ENCODE peak calls at places on chromosomes 13 and 19, in seven cellular contexts. One of them, this sample, is unnamed.

GRCh38 chr19:31119951-31120690 is 229.1 kb downstream of the TSHZ3 start:
- DNase-seq in adrenal gland: no peak
- DNase-seq in psoas muscle: no peak
- DNase-seq in GM23338: no peak
- DNase-seq in AG10803: peak; percentile 42
- DNase-seq in hepatocyte: no peak
- DNase-seq in CD4-positive, alpha-beta memory T cell: no peak
- DNase-seq in this sample: no peak

GRCh38 chr13:112510002-112510780 is 77.8 kb downstream of the TUBGCP3 start:
- DNase-seq in CD4-positive, alpha-beta memory T cell: no peak
- DNase-seq in GM23338: peak; percentile 95
- DNase-seq in AG10803: peak; percentile 78
- DNase-seq in adrenal gland: no peak
- DNase-seq in psoas muscle: no peak
- DNase-seq in hepatocyte: peak; percentile 70
- DNase-seq in this sample: peak; percentile 28

GRCh38 chr19:38845374-38846024 is 4.3 kb downstream of the HNRNPL start:
- DNase-seq in CD4-positive, alpha-beta memory T cell: no peak
- DNase-seq in hepatocyte: no peak
- DNase-seq in psoas muscle: peak; percentile 62
- DNase-seq in adrenal gland: no peak
- DNase-seq in GM23338: no peak
- DNase-seq in AG10803: no peak
- DNase-seq in this sample: no peak

GRCh38 chr19:48393559-48394330 is at the start of gene GRIN2D:
- DNase-seq in hepatocyte: peak; percentile 64
- DNase-seq in adrenal gland: no peak
- DNase-seq in GM23338: peak; percentile 65
- DNase-seq in psoas muscle: no peak
- DNase-seq in CD4-positive, alpha-beta memory T cell: peak; percentile 29
- DNase-seq in AG10803: peak; percentile 38
- DNase-seq in this sample: no peak

GRCh38 chr19:5308471-5309437 is 31.9 kb downstream of the PTPRS start:
- DNase-seq in CD4-positive, alpha-beta memory T cell: no peak
- DNase-seq in psoas muscle: no peak
- DNase-seq in hepatocyte: peak; percentile 38
- DNase-seq in GM23338: no peak
- DNase-seq in adrenal gland: no peak
- DNase-seq in AG10803: peak; percentile 67
- DNase-seq in this sample: no peak

GRCh38 chr13:105441406-105441805 is 1094.1 kb downstream of the EFNB2 start:
- DNase-seq in psoas muscle: no peak
- DNase-seq in AG10803: no peak
- DNase-seq in hepatocyte: no peak
- DNase-seq in adrenal gland: no peak
- DNase-seq in GM23338: no peak
- DNase-seq in CD4-positive, alpha-beta memory T cell: no peak
- DNase-seq in this sample: no peak

GRCh38 chr19:55870736-55871135 is 34.4 kb downstream of the NLRP4 start:
- DNase-seq in adrenal gland: no peak
- DNase-seq in AG10803: no peak
- DNase-seq in GM23338: no peak
- DNase-seq in hepatocyte: no peak
- DNase-seq in psoas muscle: no peak
- DNase-seq in CD4-positive, alpha-beta memory T cell: no peak
- DNase-seq in this sample: no peak

GRCh38 chr13:51590966-51591627 is 6.8 kb downstream of the WDFY2 start:
- DNase-seq in adrenal gland: peak; percentile 67
- DNase-seq in hepatocyte: peak; percentile 63
- DNase-seq in psoas muscle: no peak
- DNase-seq in AG10803: peak; percentile 99
- DNase-seq in CD4-positive, alpha-beta memory T cell: no peak
- DNase-seq in GM23338: peak; percentile 33
- DNase-seq in this sample: no peak

DNA sequence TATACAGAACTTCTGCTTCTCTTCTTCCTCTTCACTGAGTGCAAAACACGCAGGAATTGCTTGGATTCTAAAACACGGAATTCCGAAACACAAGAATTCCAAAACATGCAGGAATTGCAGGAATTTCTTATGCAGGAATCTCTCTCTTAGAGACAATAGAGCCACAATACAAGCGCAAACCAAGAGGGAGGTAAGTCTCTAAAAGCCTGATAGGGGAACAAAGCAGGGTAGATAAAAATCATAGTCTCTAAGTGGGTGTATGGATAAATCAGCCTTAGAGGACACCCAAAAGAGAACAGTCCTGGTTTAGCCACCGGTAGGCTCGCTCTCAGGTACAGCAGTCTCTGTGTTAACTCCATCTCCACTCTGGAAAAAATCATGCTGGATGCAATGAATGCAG is 112.9 kb downstream of the LHFPL6 start:
- DNase-seq in hepatocyte: no peak
- DNase-seq in psoas muscle: no peak
- DNase-seq in GM23338: peak; percentile 96
- DNase-seq in CD4-positive, alpha-beta memory T cell: no peak
- DNase-seq in AG10803: no peak
- DNase-seq in adrenal gland: no peak
- DNase-seq in this sample: no peak
- H3K4me3 ChIP-seq in hepatocyte: no peak overlapping the region
- H3K4me3 ChIP-seq in psoas muscle: no peak overlapping the region
- H3K4me3 ChIP-seq in GM23338: peak overlapping the region; percentile 1
- H3K4me3 ChIP-seq in CD4-positive, alpha-beta memory T cell: no peak overlapping the region
- H3K4me3 ChIP-seq in AG10803: no peak overlapping the region
- H3K4me3 ChIP-seq in adrenal gland: no peak overlapping the region
- H3K4me3 ChIP-seq in this sample: no peak overlapping the region

GRCh38 chr19:45560038-45560437 is 24.6 kb downstream of the OPA3 start:
- DNase-seq in CD4-positive, alpha-beta memory T cell: no peak
- DNase-seq in adrenal gland: no peak
- DNase-seq in AG10803: no peak
- DNase-seq in hepatocyte: no peak
- DNase-seq in GM23338: no peak
- DNase-seq in psoas muscle: no peak
- DNase-seq in this sample: no peak

GRCh38 chr19:45568732-45569131 is 15.9 kb downstream of the OPA3 start:
- DNase-seq in adrenal gland: no peak
- DNase-seq in hepatocyte: peak; percentile 26
- DNase-seq in psoas muscle: no peak
- DNase-seq in CD4-positive, alpha-beta memory T cell: no peak
- DNase-seq in GM23338: no peak
- DNase-seq in AG10803: peak; percentile 53
- DNase-seq in this sample: no peak

GRCh38 chr19:45567609-45568008 is 17.0 kb downstream of the OPA3 start:
- DNase-seq in adrenal gland: no peak
- DNase-seq in AG10803: no peak
- DNase-seq in CD4-positive, alpha-beta memory T cell: no peak
- DNase-seq in GM23338: no peak
- DNase-seq in hepatocyte: no peak
- DNase-seq in psoas muscle: no peak
- DNase-seq in this sample: no peak

GRCh38 chr19:45560686-45561085 is 23.9 kb downstream of the OPA3 start:
- DNase-seq in CD4-positive, alpha-beta memory T cell: no peak
- DNase-seq in GM23338: no peak
- DNase-seq in AG10803: no peak
- DNase-seq in hepatocyte: no peak
- DNase-seq in psoas muscle: no peak
- DNase-seq in adrenal gland: no peak
- DNase-seq in this sample: no peak

DNA sequence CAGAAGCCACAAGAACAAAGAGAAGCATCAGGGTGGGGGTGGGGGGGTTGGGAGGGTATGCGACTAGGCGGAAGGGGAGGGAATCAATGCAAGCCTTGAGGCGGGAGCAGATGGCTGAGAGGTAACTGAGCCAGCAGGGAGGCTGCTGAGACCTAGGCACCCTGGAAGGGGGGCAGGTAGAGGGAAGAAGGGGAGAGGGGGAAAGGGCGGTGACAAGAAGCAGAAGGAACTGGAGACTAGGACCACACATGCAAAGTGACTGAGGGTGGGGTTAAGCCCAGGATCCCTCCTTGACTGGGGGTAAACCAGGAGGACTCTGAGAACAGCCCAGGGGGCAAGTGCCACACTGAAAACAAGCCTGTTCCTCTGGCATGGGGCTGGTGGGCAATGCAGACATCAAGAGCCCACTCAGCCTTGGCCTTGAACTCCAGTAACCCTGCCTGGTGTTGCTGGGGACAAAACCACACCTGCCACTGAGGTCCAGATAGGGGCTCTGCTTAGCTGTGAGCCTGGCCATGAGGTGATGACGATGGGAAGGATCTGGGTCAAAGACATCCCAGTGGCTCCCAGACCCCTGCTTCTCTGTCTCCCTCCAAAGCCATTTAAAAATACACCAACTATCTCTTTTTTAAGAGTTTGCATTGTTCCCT is 20.3 kb downstream of the OPA3 start:
- DNase-seq in CD4-positive, alpha-beta memory T cell: no peak
- DNase-seq in hepatocyte: no peak
- DNase-seq in psoas muscle: no peak
- DNase-seq in GM23338: peak; percentile 75
- DNase-seq in adrenal gland: no peak
- DNase-seq in AG10803: no peak
- DNase-seq in this sample: peak; percentile 75
- H3K4me3 ChIP-seq in CD4-positive, alpha-beta memory T cell: no peak overlapping the region
- H3K4me3 ChIP-seq in hepatocyte: no peak overlapping the region
- H3K4me3 ChIP-seq in psoas muscle: no peak overlapping the region
- H3K4me3 ChIP-seq in GM23338: no peak overlapping the region
- H3K4me3 ChIP-seq in adrenal gland: no peak overlapping the region
- H3K4me3 ChIP-seq in AG10803: no peak overlapping the region
- H3K4me3 ChIP-seq in this sample: peak overlapping the region; percentile 10

GRCh38 chr19:35140898-35141626 is 2.0 kb upstream of the FXYD7 start:
- DNase-seq in AG10803: peak; percentile 90
- DNase-seq in hepatocyte: peak; percentile 95
- DNase-seq in CD4-positive, alpha-beta memory T cell: peak; percentile 93
- DNase-seq in adrenal gland: peak; percentile 93
- DNase-seq in GM23338: peak; percentile 92
- DNase-seq in psoas muscle: peak; percentile 98
- DNase-seq in this sample: peak; percentile 85

GRCh38 chr19:35139618-35139943 is 957 bp downstream of the FXYD1 start:
- DNase-seq in adrenal gland: no peak
- DNase-seq in CD4-positive, alpha-beta memory T cell: no peak
- DNase-seq in AG10803: no peak
- DNase-seq in hepatocyte: no peak
- DNase-seq in psoas muscle: no peak
- DNase-seq in GM23338: no peak
- DNase-seq in this sample: no peak

GRCh38 chr19:35141627-35142401 is 1.2 kb upstream of the FXYD7 start:
- DNase-seq in hepatocyte: no peak
- DNase-seq in psoas muscle: peak; percentile 64
- DNase-seq in adrenal gland: no peak
- DNase-seq in GM23338: no peak
- DNase-seq in AG10803: no peak
- DNase-seq in CD4-positive, alpha-beta memory T cell: no peak
- DNase-seq in this sample: no peak

GRCh38 chr19:35138305-35138799 is 272 bp upstream of the FXYD1 start:
- DNase-seq in AG10803: no peak
- DNase-seq in adrenal gland: no peak
- DNase-seq in hepatocyte: no peak
- DNase-seq in GM23338: no peak
- DNase-seq in CD4-positive, alpha-beta memory T cell: no peak
- DNase-seq in psoas muscle: peak; percentile 92
- DNase-seq in this sample: no peak

DNA sequence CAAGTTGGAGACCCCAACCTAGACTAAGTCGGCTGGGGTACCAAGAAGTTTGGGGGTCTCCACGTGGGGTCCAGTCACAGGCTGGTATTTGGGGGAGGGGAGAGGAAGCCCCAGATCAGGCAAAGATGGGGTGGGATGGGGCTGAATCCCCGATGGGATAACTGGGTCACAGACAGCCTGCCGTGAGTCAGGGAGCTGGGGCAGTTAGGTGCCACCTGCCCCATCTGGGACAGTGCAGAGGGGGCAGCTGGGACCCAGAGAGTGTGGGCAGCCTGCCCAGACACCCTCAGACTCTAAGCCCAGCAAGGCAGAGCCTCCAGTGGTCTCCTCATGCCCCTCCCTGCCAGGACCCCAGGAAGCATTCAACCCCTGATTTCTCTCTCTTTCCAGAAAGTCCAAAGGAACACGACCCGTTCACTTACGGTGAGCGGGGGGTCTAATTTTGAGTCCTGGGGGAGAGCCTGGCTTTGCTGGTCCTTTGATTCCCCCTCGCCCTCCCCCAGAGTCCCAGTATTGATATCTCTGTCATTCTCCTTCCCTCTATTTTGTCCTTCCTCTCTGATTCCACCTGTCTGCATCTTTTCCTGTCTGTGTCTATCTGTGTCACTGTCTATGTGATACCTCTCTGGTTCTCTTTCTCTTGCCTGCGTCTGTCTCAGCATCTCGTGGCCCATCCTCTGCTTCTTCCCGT is 1.7 kb downstream of the FXYD1 start:
- DNase-seq in psoas muscle: peak; percentile 76
- DNase-seq in AG10803: no peak
- DNase-seq in hepatocyte: no peak
- DNase-seq in CD4-positive, alpha-beta memory T cell: no peak
- DNase-seq in adrenal gland: no peak
- DNase-seq in GM23338: no peak
- DNase-seq in this sample: no peak
- H3K4me3 ChIP-seq in psoas muscle: peak overlapping the region; percentile 69
- H3K4me3 ChIP-seq in AG10803: no peak overlapping the region
- H3K4me3 ChIP-seq in hepatocyte: no peak overlapping the region
- H3K4me3 ChIP-seq in CD4-positive, alpha-beta memory T cell: no peak overlapping the region
- H3K4me3 ChIP-seq in adrenal gland: peak overlapping the region; percentile 10
- H3K4me3 ChIP-seq in GM23338: peak overlapping the region; percentile 46
- H3K4me3 ChIP-seq in this sample: no peak overlapping the region

GRCh38 chr13:28718538-28719226 is at the start of gene SLC46A3:
- DNase-seq in GM23338: peak; percentile 96
- DNase-seq in psoas muscle: peak; percentile 100
- DNase-seq in CD4-positive, alpha-beta memory T cell: peak; percentile 95
- DNase-seq in AG10803: peak; percentile 99
- DNase-seq in hepatocyte: peak; percentile 95
- DNase-seq in adrenal gland: peak; percentile 100
- DNase-seq in this sample: peak; percentile 95

GRCh38 chr13:28717170-28717569 is 1.6 kb downstream of the SLC46A3 start:
- DNase-seq in CD4-positive, alpha-beta memory T cell: no peak
- DNase-seq in GM23338: no peak
- DNase-seq in AG10803: no peak
- DNase-seq in adrenal gland: no peak
- DNase-seq in psoas muscle: no peak
- DNase-seq in hepatocyte: no peak
- DNase-seq in this sample: no peak

GRCh38 chr13:28718186-28718537 is 608 bp downstream of the SLC46A3 start:
- DNase-seq in hepatocyte: no peak
- DNase-seq in GM23338: no peak
- DNase-seq in AG10803: peak; percentile 54
- DNase-seq in psoas muscle: no peak
- DNase-seq in adrenal gland: no peak
- DNase-seq in CD4-positive, alpha-beta memory T cell: no peak
- DNase-seq in this sample: no peak

GRCh38 chr13:28719227-28719562 is 425 bp upstream of the SLC46A3 start:
- DNase-seq in CD4-positive, alpha-beta memory T cell: no peak
- DNase-seq in adrenal gland: no peak
- DNase-seq in psoas muscle: no peak
- DNase-seq in GM23338: peak; percentile 61
- DNase-seq in hepatocyte: no peak
- DNase-seq in AG10803: no peak
- DNase-seq in this sample: no peak

DNA sequence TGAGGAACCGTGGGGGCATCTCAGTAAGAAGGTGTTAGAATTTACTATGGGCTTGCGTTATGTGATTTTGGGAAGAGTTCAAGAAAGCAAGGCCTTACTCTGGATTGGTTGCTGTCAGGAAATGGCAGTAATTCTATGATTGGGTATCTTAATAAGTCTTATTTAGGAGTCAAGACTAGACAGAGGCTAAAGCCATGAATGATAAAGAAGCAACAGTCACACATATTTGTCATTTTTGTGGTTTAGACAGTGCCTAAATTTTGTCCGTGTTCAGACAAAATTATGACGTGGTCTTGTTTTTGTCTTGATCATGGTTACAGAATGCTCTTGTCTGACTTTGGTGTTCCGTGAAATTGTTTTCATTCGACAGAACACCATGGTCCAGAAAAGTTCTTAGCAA is 886 bp upstream of the SLC46A3 start:
- DNase-seq in hepatocyte: no peak
- DNase-seq in GM23338: no peak
- DNase-seq in CD4-positive, alpha-beta memory T cell: no peak
- DNase-seq in psoas muscle: no peak
- DNase-seq in AG10803: peak; percentile 92
- DNase-seq in adrenal gland: no peak
- DNase-seq in this sample: no peak
- H3K4me3 ChIP-seq in hepatocyte: no peak overlapping the region
- H3K4me3 ChIP-seq in GM23338: peak overlapping the region; percentile 86
- H3K4me3 ChIP-seq in CD4-positive, alpha-beta memory T cell: no peak overlapping the region
- H3K4me3 ChIP-seq in psoas muscle: peak overlapping the region; percentile 96
- H3K4me3 ChIP-seq in AG10803: no peak overlapping the region
- H3K4me3 ChIP-seq in adrenal gland: peak overlapping the region; percentile 93
- H3K4me3 ChIP-seq in this sample: peak overlapping the region; percentile 80

This sample was measured in Jurkat, Clone E6-1.